ENCODE peak calls at places on chromosomes 12 and 14, in nine cellular contexts. N, S, U, Q, G, R, K, D and T are unnamed samples.
A peak's percentile ranks its signal among the peaks of the same experiment; 100 is the strongest.

GRCh38 chr12:109308534-109309440 is at the start of gene FOXN4:
- DNase-seq in R (no peak), D (no peak), Q (no peak), N (no peak), G (no peak), S (no peak), U (no peak), K (no peak), T (no peak)

GRCh38 chr14:75811136-75811839 is 150.2 kb downstream of the TTLL5 start:
- DNase-seq in N (no peak), Q (no peak), S (no peak), U (no peak), R (no peak), D (no peak), K (no peak), G (no peak), T (no peak)

GRCh38 chr12:27460471-27460978 is 14.0 kb downstream of the SMCO2 start:
- DNase-seq in N (peak; percentile 43), R (no peak), D (peak; percentile 77), G (no peak), U (peak; percentile 16), Q (no peak), S (no peak), K (peak; percentile 84), T (no peak)

GRCh38 chr12:110917961-110918360 is 2.4 kb downstream of the MYL2 start:
- DNase-seq in N (no peak), G (no peak), S (no peak), K (peak; percentile 30), Q (no peak), D (no peak), R (no peak), U (no peak), T (no peak)

GRCh38 chr12:1592444-1593231 is 1.7 kb downstream of the FBXL14 start:
- DNase-seq in Q (peak; percentile 53), U (peak; percentile 45), R (peak; percentile 25), N (peak; percentile 8), D (peak; percentile 33), S (no peak), K (peak; percentile 55), G (no peak), T (peak; percentile 23)

GRCh38 chr14:59161571-59162175 is 26.8 kb upstream of the DAAM1 start:
- DNase-seq in G (no peak), K (peak; percentile 95), S (peak; percentile 9), U (no peak), Q (no peak), R (no peak), N (no peak), D (no peak), T (no peak)

GRCh38 chr14:68677476-68677875 is 115.4 kb downstream of the ZFP36L1 start:
- DNase-seq in D (no peak), N (no peak), K (no peak), Q (no peak), S (no peak), R (no peak), U (no peak), G (no peak), T (no peak)

GRCh38 chr12:132955933-132956725 is at the start of gene ZNF605:
- DNase-seq in U (peak; percentile 76), R (peak; percentile 71), K (peak; percentile 91), S (peak; percentile 62), D (peak; percentile 84), Q (peak; percentile 84), G (peak; percentile 72), N (peak; percentile 47), T (peak; percentile 86)

GRCh38 chr12:88235183-88235833 is 93.2 kb downstream of the TMTC3 start:
- DNase-seq in U (peak; percentile 9), G (no peak), D (no peak), K (no peak), S (no peak), N (no peak), R (no peak), Q (no peak), T (no peak)

GRCh38 chr12:68823711-68824110 is 15.7 kb downstream of the MDM2 start:
- DNase-seq in G (no peak), Q (no peak), K (peak; percentile 40), D (no peak), U (no peak), R (no peak), S (no peak), N (no peak), T (no peak)

GRCh38 chr12:27064397-27065342 is 17.7 kb downstream of the C12orf71 start:
- DNase-seq in R (no peak), S (no peak), K (no peak), D (no peak), Q (no peak), U (no peak), N (no peak), G (no peak), T (no peak)

GRCh38 chr12:57888407-57889157 is 42.1 kb upstream of the CTDSP2 start:
- DNase-seq in K (peak; percentile 55), S (peak; percentile 93), G (no peak), U (no peak), D (no peak), R (no peak), N (peak; percentile 12), Q (no peak), T (no peak)

GRCh38 chr12:123131879-123132402 is 18.9 kb downstream of the PITPNM2 start:
- DNase-seq in S (peak; percentile 95), K (no peak), U (no peak), G (no peak), R (no peak), N (no peak), Q (no peak), D (peak; percentile 8), T (no peak)

GRCh38 chr14:57918791-57919190 is 52.9 kb upstream of the SLC35F4 start:
- DNase-seq in S (no peak), D (no peak), G (no peak), N (no peak), K (no peak), R (no peak), U (no peak), Q (no peak), T (no peak)

GRCh38 chr14:42057176-42057575 is 450.5 kb downstream of the LRFN5 start:
- DNase-seq in K (peak; percentile 52), R (no peak), D (no peak), N (no peak), U (no peak), S (no peak), Q (no peak), G (no peak), T (no peak)

GRCh38 chr14:102622262-102622885 is 29.9 kb downstream of the RCOR1 start:
- DNase-seq in N (no peak), R (no peak), Q (no peak), D (peak; percentile 54), G (no peak), K (peak; percentile 50), U (peak; percentile 8), S (no peak), T (no peak)

GRCh38 chr12:59239993-59240392 is 319.7 kb upstream of the LRIG3 start:
- DNase-seq in Q (no peak), D (no peak), G (no peak), S (no peak), N (no peak), U (no peak), R (no peak), K (no peak), T (no peak)

GRCh38 chr12:54356951-54357356 is 7.3 kb downstream of the GPR84 start:
- DNase-seq in K (no peak), S (no peak), U (no peak), D (no peak), N (no peak), R (no peak), G (no peak), Q (no peak), T (no peak)

GRCh38 chr12:25723286-25723685 is 170.2 kb upstream of the LMNTD1 start:
- DNase-seq in K (peak; percentile 65), N (no peak), R (no peak), G (no peak), U (no peak), S (no peak), D (no peak), Q (no peak), T (no peak)

GRCh38 chr14:95432152-95433093 is 84.0 kb downstream of the SYNE3 start:
- DNase-seq in R (no peak), U (no peak), G (no peak), K (peak; percentile 42), D (no peak), N (no peak), Q (no peak), S (no peak), T (no peak)

GRCh38 chr14:52078093-52078492 is 9.2 kb upstream of the NID2 start:
- DNase-seq in Q (no peak), G (no peak), U (no peak), N (no peak), S (no peak), K (peak; percentile 53), R (no peak), D (no peak), T (no peak)

GRCh38 chr14:22691171-22691570 is 47.0 kb upstream of the OR6J1 start:
- DNase-seq in Q (no peak), R (no peak), K (peak; percentile 66), U (no peak), S (no peak), N (peak; percentile 47), D (no peak), G (no peak), T (no peak)

GRCh38 chr12:59929091-59929490 is 333.3 kb downstream of the SLC16A7 start:
- DNase-seq in R (no peak), D (no peak), G (no peak), Q (no peak), S (no peak), N (no peak), K (peak; percentile 14), U (no peak), T (no peak)